ENCODE peak calls at places on chromosomes 5 and 9, in four cellular contexts. R is pancreas, Y is IMR-90, T is A549. Z is an unnamed sample.

GRCh38 chr5:54148062-54148461 is 162.3 kb downstream of the ARL15 start:
- DNase-seq in R (no peak), Y (peak), T (no peak), Z (no peak)

GRCh38 chr9:133519693-133520092 is 5.1 kb downstream of the MYMK start:
- DNase-seq in R (no peak), Y (peak), T (no peak), Z (peak)

GRCh38 chr5:53265043-53265442 is 155.5 kb upstream of the MOCS2 start:
- DNase-seq in R (no peak), Y (peak), T (no peak), Z (no peak)

GRCh38 chr5:137753227-137753985 is 757 bp downstream of the HNRNPA0 start:
- DNase-seq in R (peak), Y (no peak), T (no peak), Z (no peak)

GRCh38 chr5:115497200-115497599 is 47.4 kb downstream of the FEM1C start:
- DNase-seq in R (no peak), Y (no peak), T (no peak), Z (no peak)

GRCh38 chr5:1012900-1013237 is 4.3 kb downstream of the NKD2 start:
- DNase-seq in R (no peak), Y (no peak), T (no peak), Z (no peak)

GRCh38 chr9:128084746-128085145 is 16.7 kb downstream of the SLC25A25 start:
- DNase-seq in R (no peak), Y (peak), T (no peak), Z (no peak)

GRCh38 chr9:125401317-125401716 is 139.7 kb downstream of the GAPVD1 start:
- DNase-seq in R (no peak), Y (peak), T (no peak), Z (no peak)

GRCh38 chr5:117487556-117487955 is 912.9 kb upstream of the SEMA6A start:
- DNase-seq in R (no peak), Y (no peak), T (no peak), Z (no peak)

GRCh38 chr5:53892236-53892635 is 331.8 kb downstream of the NDUFS4 start:
- DNase-seq in R (no peak), Y (peak), T (no peak), Z (no peak)

GRCh38 chr9:97627624-97628023 is 5.5 kb downstream of the TSTD2 start:
- DNase-seq in R (no peak), Y (peak), T (no peak), Z (no peak)

GRCh38 chr5:87069974-87070608 is 197.6 kb upstream of the RASA1 start:
- DNase-seq in R (no peak), Y (peak), T (no peak), Z (peak)

GRCh38 chr5:80140496-80140895 is 105.3 kb downstream of the THBS4 start:
- DNase-seq in R (no peak), Y (no peak), T (no peak), Z (no peak)

GRCh38 chr5:8633706-8634105 is 764.8 kb downstream of the MTRR start:
- DNase-seq in R (no peak), Y (peak), T (no peak), Z (no peak)

GRCh38 chr5:110854200-110854599 is 115.4 kb downstream of the SLC25A46 start:
- DNase-seq in R (no peak), Y (peak), T (no peak), Z (no peak)

GRCh38 chr5:1847056-1847455 is 35.7 kb downstream of the IRX4 start:
- DNase-seq in R (no peak), Y (no peak), T (no peak), Z (no peak)

GRCh38 chr5:135551593-135552447 is 16.1 kb upstream of the NEUROG1 start:
- DNase-seq in R (peak), Y (peak), T (peak), Z (peak)

GRCh38 chr5:131610198-131611063 is 24.6 kb downstream of the RAPGEF6 start:
- DNase-seq in R (no peak), Y (peak), T (peak), Z (peak)

GRCh38 chr5:129135633-129136032 is 41.1 kb downstream of the ISOC1 start:
- DNase-seq in R (no peak), Y (no peak), T (no peak), Z (no peak)

GRCh38 chr9:136726631-136727191 is 14.3 kb downstream of the DIPK1B start:
- DNase-seq in R (no peak), Y (peak), T (no peak), Z (no peak)

GRCh38 chr5:175902013-175902412 is 30.6 kb downstream of the CPLX2 start:
- DNase-seq in R (no peak), Y (no peak), T (no peak), Z (no peak)

GRCh38 chr5:151295138-151295537 is 8.4 kb downstream of the SLC36A3 start:
- DNase-seq in R (no peak), Y (no peak), T (no peak), Z (no peak)

GRCh38 chr5:80852331-80853245 is 107.6 kb upstream of the RASGRF2 start:
- DNase-seq in R (no peak), Y (no peak), T (no peak), Z (no peak)

GRCh38 chr9:5315187-5315923 is 10.8 kb upstream of the RLN2 start:
- DNase-seq in R (no peak), Y (no peak), T (no peak), Z (no peak)

GRCh38 chr9:127923771-127924170 is 6.8 kb downstream of the PIP5KL1 start:
- DNase-seq in R (no peak), Y (peak), T (no peak), Z (peak)

GRCh38 chr9:114643906-114644305 is 13.7 kb downstream of the TEX53 start:
- DNase-seq in R (no peak), Y (no peak), T (no peak), Z (no peak)

GRCh38 chr9:14908221-14909206 is 1.7 kb downstream of the FREM1 start:
- DNase-seq in R (peak), Y (no peak), T (no peak), Z (no peak)

GRCh38 chr9:87387351-87388055 is 110.2 kb upstream of the DAPK1 start:
- DNase-seq in R (no peak), Y (no peak), T (no peak), Z (peak)

GRCh38 chr9:100671811-100672305 is 94.0 kb downstream of the CAVIN4 start:
- DNase-seq in R (no peak), Y (no peak), T (no peak), Z (no peak)

GRCh38 chr5:95859327-95860060 is 37.0 kb upstream of the GLRX start:
- DNase-seq in R (no peak), Y (no peak), T (no peak), Z (peak)

GRCh38 chr9:14183001-14183400 is 130.9 kb downstream of the NFIB start:
- DNase-seq in R (no peak), Y (no peak), T (no peak), Z (peak)

GRCh38 chr9:75167281-75167680 is 79.0 kb downstream of the OSTF1 start:
- DNase-seq in R (no peak), Y (no peak), T (no peak), Z (no peak)

GRCh38 chr5:171308453-171309275 is at the start of gene TLX3:
- DNase-seq in R (no peak), Y (peak), T (no peak), Z (peak)

GRCh38 chr5:43649256-43649655 is 46.3 kb downstream of the NNT start:
- DNase-seq in R (no peak), Y (peak), T (no peak), Z (no peak)

DNA sequence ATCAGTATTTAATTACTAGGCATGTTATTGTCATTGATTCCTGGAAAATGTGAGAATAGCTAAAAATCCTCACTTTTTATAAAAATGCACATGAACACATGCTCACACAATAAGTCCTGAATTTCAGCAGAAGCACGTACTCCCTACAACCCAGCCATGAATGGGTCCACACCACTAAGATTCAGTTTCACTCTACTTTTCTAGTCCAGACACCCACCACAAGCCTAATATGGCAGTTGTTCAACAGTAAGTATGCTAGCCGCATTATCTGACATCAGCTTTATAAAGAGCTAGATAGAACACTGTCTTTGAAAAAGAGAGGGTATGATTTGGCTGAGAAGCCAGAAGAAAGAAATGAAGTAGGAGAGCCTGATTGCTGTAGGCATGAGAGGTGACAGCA is 639.3 kb downstream of the BRINP1 start:
- DNase-seq in R (no peak), Y (no peak), T (no peak), Z (no peak)
- H3K27ac ChIP-seq in R (no peak), Y (no peak), T (no peak), Z (no peak)

GRCh38 chr9:126916909-126917308 is 2.3 kb downstream of the RALGPS1 start:
- DNase-seq in R (no peak), Y (no peak), T (no peak), Z (no peak)
- TF ChIP-seq CTCF in R (no peak), Y (no peak), T (no peak), Z (no peak)

DNA sequence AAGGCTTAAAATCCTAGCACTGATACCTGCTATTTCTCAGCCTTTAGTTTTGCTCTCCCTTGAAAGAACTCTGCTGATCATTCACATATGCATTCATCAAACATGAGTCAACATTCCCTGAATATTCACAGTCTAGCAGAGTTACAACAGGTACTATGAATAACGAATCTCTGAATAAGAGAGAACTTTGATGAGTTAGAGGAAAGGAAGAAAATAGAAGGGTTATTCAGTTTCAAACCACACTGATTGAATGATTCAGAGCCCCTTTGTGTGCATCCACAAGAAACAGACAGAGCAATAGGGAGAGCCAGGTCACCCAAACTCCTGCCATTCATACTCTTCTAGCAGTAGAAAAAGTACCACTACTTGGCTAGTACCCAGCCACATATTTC is 36.0 kb downstream of the FOXD1 start:
- DNase-seq in R (no peak), Y (peak), T (peak), Z (no peak)
- H3K27ac ChIP-seq in R (no peak), Y (no peak), T (no peak), Z (no peak)

GRCh38 chr9:95506438-95506691 is 10.4 kb downstream of the PTCH1 start:
- DNase-seq in R (peak), Y (peak), T (peak), Z (no peak)
- TF ChIP-seq CTCF in R (no peak), Y (no peak), T (no peak), Z (no peak)

GRCh38 chr9:134554750-134555655 is 86.6 kb upstream of the COL5A1 start:
- DNase-seq in R (no peak), Y (peak), T (no peak), Z (no peak)
- H3K27ac ChIP-seq in R (no peak), Y (no peak), T (no peak), Z (no peak)

DNA sequence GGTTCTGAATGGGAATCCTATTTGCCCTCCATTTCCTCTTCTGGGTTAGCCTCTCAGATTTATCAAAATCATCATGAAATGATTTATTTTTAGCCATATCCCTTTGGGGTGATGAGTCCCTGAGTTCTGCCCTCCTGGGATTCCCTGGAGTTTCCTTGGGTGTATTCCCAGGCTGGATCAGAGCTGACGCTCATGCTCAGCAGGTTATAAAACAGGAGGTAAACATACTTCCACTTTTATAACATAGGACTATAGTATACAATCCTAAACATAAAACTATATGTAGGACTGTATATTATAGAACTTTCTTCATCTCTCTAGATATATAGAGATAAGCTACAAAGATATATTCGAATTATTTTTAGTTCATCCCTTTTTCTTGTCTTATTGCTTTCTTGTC is 4.4 kb upstream of the PRRX2 start:
- DNase-seq in R (no peak), Y (no peak), T (no peak), Z (no peak)
- TF ChIP-seq CTCF in R (no peak), Y (no peak), T (no peak), Z (no peak)

GRCh38 chr9:93505518-93506123 is 52.2 kb upstream of the FAM120AOS start:
- DNase-seq in R (no peak), Y (no peak), T (no peak), Z (no peak)

GRCh38 chr9:93503381-93503780 is 50.0 kb upstream of the FAM120AOS start:
- DNase-seq in R (no peak), Y (no peak), T (no peak), Z (no peak)

GRCh38 chr9:93501406-93501805 is 48.0 kb upstream of the FAM120AOS start:
- DNase-seq in R (no peak), Y (no peak), T (no peak), Z (peak)

GRCh38 chr9:93496285-93496684 is 42.9 kb upstream of the FAM120AOS start:
- DNase-seq in R (no peak), Y (no peak), T (no peak), Z (no peak)

GRCh38 chr9:93500571-93501298 is 47.4 kb upstream of the FAM120AOS start:
- DNase-seq in R (no peak), Y (no peak), T (peak), Z (no peak)
- H3K27ac ChIP-seq in R (peak), Y (peak), T (no peak), Z (peak)

GRCh38 chr5:108504974-108505373 is 123.1 kb upstream of the FBXL17 start:
- DNase-seq in R (no peak), Y (no peak), T (no peak), Z (no peak)
- TF ChIP-seq CTCF in R (no peak), Y (no peak), T (no peak), Z (no peak)

Z was measured in RWPE1.